ENCODE peak calls at places on chromosome 10, in six cellular contexts. A is fibroblast of lung, O is lower lobe of right lung, V is prostate gland, X is transverse colon, Q is stomach. J is an unnamed sample. For H3K27me3, the result is how much of the 10 kb centered on the place peaks cover.

GRCh38 chr10:26516540-26517101 is 78.5 kb downstream of the APBB1IP start:
- DNase-seq in A (no peak), O (no peak), V (no peak), X (no peak), Q (peak), J (no peak)

GRCh38 chr10:78732381-78732780 is 336.4 kb upstream of the ZMIZ1 start:
- DNase-seq in A (no peak), O (no peak), V (no peak), X (no peak), Q (no peak), J (no peak)

GRCh38 chr10:48905311-48905710 is 34.3 kb downstream of the LRRC18 start:
- DNase-seq in A (no peak), O (no peak), V (no peak), X (no peak), Q (no peak), J (no peak)

GRCh38 chr10:95217476-95217875 is 23.4 kb downstream of the ACSM6 start:
- DNase-seq in A (no peak), O (no peak), V (no peak), X (no peak), Q (no peak), J (no peak)

GRCh38 chr10:72455889-72456588 is 101.3 kb upstream of the DNAJB12 start:
- DNase-seq in A (no peak), O (no peak), V (no peak), X (no peak), Q (no peak), J (no peak)

GRCh38 chr10:79454259-79454658 is 8.8 kb upstream of the ZCCHC24 start:
- DNase-seq in A (peak), O (no peak), V (no peak), X (no peak), Q (no peak), J (peak)

GRCh38 chr10:49744091-49744685 is 17.9 kb downstream of the OGDHL start:
- DNase-seq in A (no peak), O (no peak), V (no peak), X (no peak), Q (peak), J (no peak)

GRCh38 chr10:117449636-117450035 is 74.4 kb upstream of the PDZD8 start:
- DNase-seq in A (no peak), O (no peak), V (no peak), X (no peak), Q (peak), J (no peak)

GRCh38 chr10:117078168-117078837 is 59.8 kb downstream of the VAX1 start:
- DNase-seq in A (no peak), O (no peak), V (no peak), X (no peak), Q (no peak), J (peak)

GRCh38 chr10:122362621-122363020 is 11.9 kb upstream of the PLEKHA1 start:
- DNase-seq in A (no peak), O (no peak), V (no peak), X (no peak), Q (no peak), J (peak)

GRCh38 chr10:17199351-17199804 is 2.1 kb downstream of the TRDMT1 start:
- DNase-seq in A (peak), O (no peak), V (no peak), X (no peak), Q (no peak), J (no peak)

GRCh38 chr10:89734616-89735015 is 33.2 kb downstream of the KIF20B start:
- DNase-seq in A (no peak), O (no peak), V (no peak), X (no peak), Q (no peak), J (no peak)

GRCh38 chr10:89741126-89741762 is 39.9 kb downstream of the KIF20B start:
- DNase-seq in A (no peak), O (no peak), V (no peak), X (no peak), Q (no peak), J (no peak)

GRCh38 chr10:89744021-89744420 is 42.6 kb downstream of the KIF20B start:
- DNase-seq in A (peak), O (no peak), V (no peak), X (no peak), Q (no peak), J (peak)

GRCh38 chr10:89738551-89739209 is 37.3 kb downstream of the KIF20B start:
- DNase-seq in A (no peak), O (no peak), V (no peak), X (no peak), Q (no peak), J (no peak)
- TF ChIP-seq CTCF in A (no peak), O (no peak), V (no peak), X (no peak), Q (no peak), J (no peak)

GRCh38 chr10:44982114-44982460 is 3.5 kb upstream of the DEPP1 start:
- DNase-seq in A (no peak), O (peak), V (no peak), X (no peak), Q (no peak), J (no peak)
- H3K27ac ChIP-seq in A (peak), O (peak), V (no peak), X (peak), Q (peak), J (peak)

DNA sequence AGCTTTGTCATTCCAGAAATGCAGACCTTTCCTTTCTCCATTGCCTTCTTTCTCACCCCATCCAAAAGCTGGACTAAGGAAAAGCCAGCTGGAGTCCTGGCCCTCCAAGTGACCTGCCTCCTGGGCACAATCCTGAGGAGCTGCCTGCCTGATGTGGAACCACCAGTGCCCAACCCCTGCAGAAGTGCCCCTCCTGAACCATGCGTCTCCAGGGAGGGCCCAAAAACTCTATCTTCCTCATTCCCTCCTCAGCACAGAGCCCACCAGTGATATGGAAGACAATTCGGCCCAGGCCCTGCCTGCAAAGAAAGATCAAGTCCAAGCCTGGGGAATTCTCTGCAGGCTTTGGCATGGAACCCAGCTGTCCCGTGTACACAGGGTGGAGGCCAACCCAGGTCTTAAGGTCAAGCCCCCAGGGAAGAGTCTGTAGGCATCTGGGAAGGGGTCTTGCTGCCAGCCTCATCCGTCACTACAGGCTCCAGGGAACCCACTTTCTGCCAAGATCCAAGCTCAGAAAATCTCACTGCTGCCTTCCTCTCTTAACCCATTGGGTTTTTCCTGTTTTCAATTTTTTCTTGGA is 3.5 kb upstream of the GRID1 start:
- DNase-seq in A (no peak), O (no peak), V (no peak), X (no peak), Q (no peak), J (no peak)
- H3K27me3 ChIP-seq in A (under half), O (under half), V (under half), X (half or more), Q (under half), J (half or more)

GRCh38 chr10:69247313-69247710 is 27.2 kb downstream of the HKDC1 start:
- DNase-seq in A (no peak), O (no peak), V (no peak), X (no peak), Q (no peak), J (no peak)
- TF ChIP-seq CTCF in A (no peak), O (no peak), V (no peak), X (no peak), Q (no peak), J (no peak)

GRCh38 chr10:30825495-30825894 is 195.9 kb upstream of the LYZL2 start:
- DNase-seq in A (peak), O (no peak), V (no peak), X (no peak), Q (no peak), J (no peak)

GRCh38 chr10:30826679-30827078 is 197.1 kb upstream of the LYZL2 start:
- DNase-seq in A (no peak), O (no peak), V (no peak), X (no peak), Q (no peak), J (no peak)

GRCh38 chr10:30828227-30828626 is 198.7 kb upstream of the LYZL2 start:
- DNase-seq in A (no peak), O (no peak), V (no peak), X (no peak), Q (no peak), J (no peak)

GRCh38 chr10:30828680-30829079 is 199.1 kb upstream of the LYZL2 start:
- DNase-seq in A (no peak), O (no peak), V (no peak), X (no peak), Q (no peak), J (no peak)

DNA sequence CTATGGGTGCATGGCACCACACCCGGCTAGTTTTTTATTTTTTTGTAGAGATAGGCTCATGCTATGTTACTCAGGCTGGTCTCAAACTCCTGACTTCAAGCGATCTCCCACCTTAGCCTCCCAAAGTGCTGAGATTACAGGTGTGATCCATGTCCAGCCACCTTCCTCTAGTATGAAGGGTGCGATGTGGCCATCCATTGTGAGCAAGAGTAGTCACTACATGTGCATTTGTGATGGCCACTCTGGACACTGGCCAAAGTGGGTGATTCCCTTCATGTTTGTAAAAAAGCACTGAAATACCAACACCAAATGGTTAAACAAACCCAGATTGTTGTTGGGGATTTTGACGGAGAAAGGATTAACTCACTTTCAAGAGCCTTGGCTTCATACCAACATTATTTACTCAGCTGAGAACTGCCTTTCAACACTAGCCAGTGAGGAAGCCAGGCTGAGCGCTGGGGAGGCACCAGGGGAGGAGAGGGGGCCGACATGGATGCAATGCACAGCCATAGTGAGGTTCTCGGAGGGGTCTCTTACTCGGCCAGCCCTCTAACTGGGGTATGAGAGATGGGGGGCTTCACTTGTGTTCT is 198.1 kb upstream of the LYZL2 start:
- DNase-seq in A (peak), O (no peak), V (no peak), X (no peak), Q (no peak), J (no peak)
- H3K27ac ChIP-seq in A (no peak), O (no peak), V (no peak), X (no peak), Q (no peak), J (no peak)

DNA sequence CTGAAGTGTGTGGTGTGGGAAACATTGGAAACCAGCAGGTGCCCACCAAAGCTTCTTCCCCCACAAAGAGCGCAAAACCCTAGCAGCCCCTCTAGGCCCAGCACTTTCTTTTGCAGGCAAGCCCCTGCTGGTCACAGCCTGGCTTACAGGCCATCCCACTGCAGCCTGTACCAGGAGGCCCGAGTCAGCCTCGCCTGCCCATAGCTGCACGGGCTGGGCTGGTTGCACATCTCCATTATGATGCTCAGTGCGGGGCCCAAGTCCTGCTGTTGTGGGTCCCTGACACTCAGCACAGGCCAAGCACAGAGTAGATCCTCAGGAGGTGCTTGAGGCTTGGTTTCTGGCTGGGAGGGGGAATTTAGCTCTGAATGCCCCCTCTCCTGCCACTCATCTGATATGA is 8.0 kb downstream of the CDHR1 start:
- DNase-seq in A (no peak), O (no peak), V (no peak), X (peak), Q (no peak), J (no peak)
- H3K27me3 ChIP-seq in A (under half), O (under half), V (under half), X (under half), Q (under half), J (under half)

DNA sequence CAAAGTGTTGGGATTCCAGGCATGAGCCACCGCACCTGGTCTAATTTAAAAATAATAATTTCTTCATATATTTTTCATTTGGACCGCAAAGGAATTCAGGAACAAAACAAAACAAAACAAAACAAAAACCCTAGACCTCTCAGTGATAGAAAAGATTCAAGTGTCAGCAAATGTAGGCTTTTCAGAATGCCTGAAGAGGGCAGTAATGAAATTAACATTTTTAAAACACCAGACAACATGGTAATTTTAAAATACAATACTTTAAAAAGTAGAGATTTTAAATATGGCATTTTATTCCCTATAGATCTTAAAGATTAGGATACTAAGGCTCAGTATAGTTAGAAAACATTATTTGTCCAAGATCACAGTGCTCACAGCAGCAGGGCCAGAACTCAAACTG is 36.6 kb downstream of the DNMBP start:
- DNase-seq in A (peak), O (no peak), V (no peak), X (no peak), Q (no peak), J (no peak)
- TF ChIP-seq CTCF in A (peak), O (peak), V (no peak), X (no peak), Q (no peak), J (peak)

DNA sequence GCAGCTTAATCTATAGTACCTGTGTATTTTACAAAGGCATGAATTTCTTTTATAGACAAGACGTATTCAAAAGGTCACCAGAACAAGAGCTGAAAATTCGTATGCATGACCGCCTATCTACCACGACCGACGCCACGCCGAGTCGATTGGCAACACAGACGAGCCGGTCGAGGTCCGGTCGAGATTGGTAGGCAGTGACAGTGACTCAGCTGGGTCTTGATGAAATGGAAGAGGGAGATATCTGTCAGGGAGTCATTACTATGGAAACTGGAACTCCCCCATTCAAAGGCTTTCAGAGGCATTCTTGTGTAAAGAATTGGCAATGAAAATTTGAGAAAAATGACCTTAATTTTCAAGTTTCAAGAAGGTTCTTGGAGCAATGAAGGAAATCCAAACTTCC is 2.1 kb downstream of the ATP5MK start:
- DNase-seq in A (no peak), O (no peak), V (no peak), X (no peak), Q (no peak), J (no peak)
- H3K27ac ChIP-seq in A (no peak), O (no peak), V (no peak), X (no peak), Q (no peak), J (no peak)

J was measured in foreskin keratinocyte.